ENCODE peak calls at places on chromosomes 4 and X, in six cellular contexts. S is GM12878; K is GM18507; F is G401; Z is stimulated activated CD4-positive, alpha-beta T cell treated with anti-CD3 and anti-CD28 coated beads, TNF-alpha, amount 100 ng/mL, for 48 hours; O is aorta. B is an unnamed sample.
A peak's percentile ranks its signal among the peaks of the same experiment; 100 is the strongest.

GRCh38 chr4:6408263-6408662 is 64.2 kb downstream of the PPP2R2C start:
- DNase-seq in S (no peak), K (no peak), F (no peak), Z (no peak), O (peak; percentile 4), B (no peak)

GRCh38 chr4:139234258-139234657 is 45.8 kb downstream of the MGARP start:
- DNase-seq in S (no peak), K (no peak), F (no peak), Z (no peak), O (no peak), B (no peak)

GRCh38 chr4:147160908-147161513 is 215.3 kb upstream of the TTC29 start:
- DNase-seq in S (no peak), K (peak; percentile 26), F (peak; percentile 37), Z (no peak), O (no peak), B (peak; percentile 9)

GRCh38 chr4:158578476-158578875 is 56.8 kb downstream of the RXFP1 start:
- DNase-seq in S (no peak), K (no peak), F (peak; percentile 7), Z (no peak), O (no peak), B (no peak)

GRCh38 chr4:85149656-85150055 is 183.2 kb upstream of the WDFY3 start:
- DNase-seq in S (no peak), K (no peak), F (no peak), Z (no peak), O (no peak), B (peak; percentile 16)

GRCh38 chr4:8675383-8675782 is 82.8 kb downstream of the CPZ start:
- DNase-seq in S (no peak), K (no peak), F (no peak), Z (no peak), O (no peak), B (no peak)

GRCh38 chrX:123222920-123223319 is 38.8 kb downstream of the GRIA3 start:
- DNase-seq in S (no peak), K (no peak), F (no peak), Z (no peak), O (no peak), B (no peak)

GRCh38 chr4:71268156-71268555 is 70.7 kb upstream of the SLC4A4 start:
- DNase-seq in S (no peak), K (no peak), F (no peak), Z (no peak), O (no peak), B (no peak)

GRCh38 chr4:174713181-174713580 is 115.9 kb downstream of the GLRA3 start:
- DNase-seq in S (no peak), K (no peak), F (no peak), Z (no peak), O (no peak), B (no peak)

GRCh38 chrX:63932006-63932405 is 147.0 kb upstream of the ARHGEF9 start:
- DNase-seq in S (no peak), K (no peak), F (no peak), Z (no peak), O (no peak), B (no peak)